ENCODE peak calls at places on chromosome 14, in five cellular contexts. I, M, V, Z and W are unnamed samples. For H3K27me3 and H3K9me3, the result is how much of the 10 kb centered on the place peaks cover.

GRCh38 chr14:40983604-40984003 is 623.1 kb upstream of the LRFN5 start:
- DNase-seq in I (no peak), V (no peak), Z (no peak), M (no peak), W (no peak)

GRCh38 chr14:70735043-70735442 is 74.3 kb downstream of the MAP3K9 start:
- DNase-seq in I (no peak), V (no peak), M (no peak), Z (no peak), W (no peak)

GRCh38 chr14:80446356-80446755 is 235.1 kb upstream of the DIO2 start:
- DNase-seq in M (no peak), I (no peak), V (no peak), Z (no peak), W (no peak)

GRCh38 chr14:65251213-65251612 is 148.9 kb upstream of the MAX start:
- DNase-seq in M (no peak), Z (no peak), I (no peak), V (no peak), W (no peak)

GRCh38 chr14:59090572-59090971 is 97.9 kb upstream of the DAAM1 start:
- DNase-seq in Z (no peak), M (no peak), I (no peak), V (no peak), W (no peak)

GRCh38 chr14:104475256-104475655 is 104.3 kb upstream of the C14orf180 start:
- DNase-seq in I (no peak), V (no peak), Z (no peak), M (no peak), W (no peak)

GRCh38 chr14:103710771-103711392 is 4.4 kb downstream of the XRCC3 start:
- DNase-seq in V (no peak), I (no peak), Z (no peak), M (peak), W (no peak)

GRCh38 chr14:64639340-64639821 is 64.8 kb upstream of the PLEKHG3 start:
- DNase-seq in M (no peak), V (no peak), I (no peak), Z (no peak), W (no peak)

GRCh38 chr14:49908433-49908782 is 15.5 kb downstream of the ARF6 start:
- DNase-seq in I (no peak), Z (no peak), V (no peak), M (no peak), W (no peak)

GRCh38 chr14:67031920-67032774 is 157.1 kb upstream of the GARIN2 start:
- DNase-seq in Z (no peak), I (no peak), M (no peak), V (no peak), W (no peak)

GRCh38 chr14:51297066-51297465 is 57.0 kb downstream of the TMX1 start:
- DNase-seq in V (no peak), Z (no peak), I (no peak), M (no peak), W (no peak)

GRCh38 chr14:22882529-22883190 is 362 bp upstream of the REM2 start:
- DNase-seq in M (no peak), I (no peak), V (peak), Z (peak), W (no peak)

GRCh38 chr14:99575043-99576023 is 28.7 kb downstream of the CCDC85C start:
- DNase-seq in Z (peak), V (peak), M (no peak), I (no peak), W (no peak)

GRCh38 chr14:94161979-94162378 is 12.1 kb upstream of the PPP4R4 start:
- DNase-seq in V (no peak), M (no peak), Z (no peak), I (no peak), W (no peak)

GRCh38 chr14:95360828-95361227 is 41.1 kb upstream of the CLMN start:
- DNase-seq in Z (no peak), M (no peak), V (no peak), I (no peak), W (no peak)

GRCh38 chr14:74508844-74509428 is 15.4 kb downstream of the ISCA2 start:
- DNase-seq in V (no peak), Z (no peak), M (no peak), I (no peak), W (no peak)

DNA sequence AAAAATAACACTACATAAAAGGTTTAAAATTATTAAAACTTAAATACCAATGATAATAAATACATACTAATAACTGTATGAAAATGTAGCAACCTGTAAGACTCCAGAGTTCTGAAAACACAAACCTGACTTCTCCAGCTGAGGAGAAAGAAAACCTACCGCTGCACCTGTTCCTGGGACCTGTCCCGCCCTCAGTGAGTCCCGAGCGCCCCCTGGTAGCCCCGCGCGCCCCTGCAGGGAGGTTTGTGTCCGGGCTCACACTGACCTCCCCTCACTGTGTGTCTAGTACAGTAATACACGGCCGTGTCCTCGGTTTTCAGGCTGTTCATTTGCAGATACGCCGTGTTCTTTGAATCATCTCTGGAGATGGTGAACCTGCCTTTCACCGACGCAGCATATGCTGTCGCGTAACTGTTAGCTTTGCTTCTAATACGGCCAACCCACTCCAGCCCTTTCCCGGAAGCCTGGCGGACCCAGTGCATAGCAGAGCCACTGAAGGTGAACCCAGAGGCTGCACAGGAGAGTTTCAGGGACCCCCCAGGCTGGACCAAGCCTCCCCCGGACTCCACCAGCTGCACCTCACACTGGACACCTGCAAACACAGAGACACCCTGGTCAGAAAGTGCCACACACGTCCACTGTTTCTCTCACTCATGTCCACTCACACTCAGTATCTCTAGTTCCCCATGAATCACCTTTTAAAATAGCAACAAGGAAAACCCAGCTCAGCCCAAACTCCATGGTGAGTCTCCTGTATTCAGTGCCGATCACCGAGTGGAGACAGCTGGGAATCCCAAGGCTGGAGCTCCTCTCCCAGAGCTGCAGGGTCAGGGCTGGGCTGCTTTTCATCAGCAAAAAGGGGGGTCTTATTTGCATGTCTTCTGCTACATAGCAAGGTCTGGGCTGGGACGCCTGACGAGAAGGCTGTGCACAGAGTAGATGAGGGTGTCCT is 1276.3 kb downstream of the TMEM121 start:
- DNase-seq in M (no peak), I (no peak), Z (no peak), V (no peak), W (no peak)
- H3K27me3 ChIP-seq in M (under half), I (under half), Z (under half), V (under half), W (under half)

DNA sequence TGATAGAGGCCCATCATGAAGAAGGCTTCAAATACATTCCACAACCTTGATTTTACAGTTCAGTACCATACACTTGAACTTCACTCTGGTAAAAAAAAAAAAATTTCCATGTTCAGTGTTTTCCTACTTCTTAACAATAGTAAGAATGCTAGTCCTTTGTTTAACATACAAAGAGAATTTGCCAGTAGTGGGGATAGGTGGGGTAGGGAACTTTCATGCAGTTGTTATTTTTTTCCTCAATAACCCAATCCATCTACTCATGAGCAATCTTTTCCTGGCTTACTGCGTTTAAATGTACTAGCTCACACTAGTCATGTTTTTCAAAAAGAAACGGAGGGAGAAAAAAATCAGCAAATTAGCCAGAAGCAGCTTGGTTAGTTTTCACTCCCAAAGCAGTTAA is 206.1 kb downstream of the PRKD1 start:
- DNase-seq in V (no peak), Z (no peak), I (no peak), M (no peak), W (no peak)
- H3K9me3 ChIP-seq in V (under half), Z (under half), I (under half), M (under half), W (under half)

GRCh38 chr14:24335461-24336146 is 733 bp upstream of the ADCY4 start:
- DNase-seq in I (no peak), Z (no peak), M (no peak), V (no peak), W (no peak)

GRCh38 chr14:24332094-24332983 is 2.5 kb downstream of the ADCY4 start:
- DNase-seq in Z (peak), I (no peak), M (no peak), V (peak), W (peak)

GRCh38 chr14:24337144-24337823 is 2.4 kb upstream of the ADCY4 start:
- DNase-seq in Z (no peak), I (no peak), V (no peak), M (no peak), W (no peak)

GRCh38 chr14:24331731-24332093 is 3.2 kb downstream of the ADCY4 start:
- DNase-seq in I (no peak), M (no peak), V (no peak), Z (no peak), W (no peak)

GRCh38 chr14:24334431-24335271 is at the start of gene ADCY4:
- DNase-seq in V (no peak), Z (no peak), M (peak), I (no peak), W (no peak)
- H3K27me3 ChIP-seq in V (under half), Z (under half), M (under half), I (half or more), W (under half)

GRCh38 chr14:29858299-29858698 is 69.3 kb downstream of the PRKD1 start:
- DNase-seq in Z (no peak), I (no peak), V (no peak), M (no peak), W (no peak)
- H3K9me3 ChIP-seq in Z (under half), I (under half), V (under half), M (under half), W (under half)

GRCh38 chr14:36588119-36588518 is 5.7 kb upstream of the NKX2-8 start:
- DNase-seq in M (no peak), V (no peak), Z (no peak), I (no peak), W (no peak)
- H3K27me3 ChIP-seq in M (under half), V (half or more), Z (under half), I (half or more), W (under half)

GRCh38 chr14:82422186-82422585 is 888.5 kb upstream of the SEL1L start:
- DNase-seq in V (no peak), M (no peak), I (no peak), Z (no peak), W (no peak)

GRCh38 chr14:82414853-82415539 is 881.3 kb upstream of the SEL1L start:
- DNase-seq in I (no peak), Z (no peak), M (no peak), V (no peak), W (no peak)

GRCh38 chr14:82420874-82421273 is 887.2 kb upstream of the SEL1L start:
- DNase-seq in V (no peak), Z (no peak), M (no peak), I (no peak), W (no peak)

DNA sequence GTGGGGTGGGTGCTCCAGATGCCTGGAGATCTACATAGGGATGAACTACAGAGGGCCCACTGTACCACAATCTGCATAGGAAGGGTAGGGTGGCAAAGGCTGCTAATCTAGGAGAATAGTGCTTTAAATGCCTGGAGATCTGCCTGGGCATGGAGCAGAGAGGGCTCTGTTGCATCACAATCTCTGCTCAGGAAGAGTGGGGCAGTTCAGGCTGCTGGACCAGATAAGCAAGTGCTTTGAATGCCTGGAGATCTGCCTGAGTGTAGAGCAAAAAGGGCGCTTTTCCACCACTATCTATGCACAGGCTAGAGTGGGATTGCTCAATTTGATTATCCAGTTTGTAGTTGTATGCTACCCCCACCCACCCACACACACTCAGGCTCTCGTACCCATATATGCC is 886.3 kb upstream of the SEL1L start:
- DNase-seq in V (no peak), I (no peak), M (no peak), Z (no peak), W (no peak)
- H3K9me3 ChIP-seq in V (under half), I (under half), M (under half), Z (under half), W (under half)